ENCODE peak calls at places on chromosome 3, in four cellular contexts. Z is astrocyte, F is lower leg skin, X is foreskin fibroblast. D is an unnamed sample.

GRCh38 chr3:71816757-71817156 is 31.8 kb upstream of the PROK2 start:
- DNase-seq in Z (no peak), F (no peak), X (no peak), D (no peak)

GRCh38 chr3:16529264-16529663 is 15.8 kb upstream of the RFTN1 start:
- DNase-seq in Z (no peak), F (no peak), X (peak; percentile 31), D (no peak)

GRCh38 chr3:39814007-39814406 is 4.6 kb downstream of the MYRIP start:
- DNase-seq in Z (peak; percentile 49), F (no peak), X (peak; percentile 91), D (peak; percentile 4)

GRCh38 chr3:131386429-131386926 is 4.9 kb downstream of the NUDT16 start:
- DNase-seq in Z (no peak), F (peak; percentile 81), X (peak; percentile 48), D (no peak)

GRCh38 chr3:132509506-132509905 is 87.6 kb upstream of the ACKR4 start:
- DNase-seq in Z (no peak), F (no peak), X (no peak), D (no peak)

GRCh38 chr3:188001052-188001567 is 152.8 kb upstream of the LPP start:
- DNase-seq in Z (no peak), F (no peak), X (no peak), D (no peak)

GRCh38 chr3:106566277-106566676 is 697.5 kb upstream of the CBLB start:
- DNase-seq in Z (no peak), F (no peak), X (no peak), D (no peak)

GRCh38 chr3:188133219-188133618 is 20.7 kb upstream of the LPP start:
- DNase-seq in Z (peak; percentile 89), F (no peak), X (peak; percentile 72), D (no peak)

GRCh38 chr3:81497565-81497964 is 263.9 kb downstream of the GBE1 start:
- DNase-seq in Z (no peak), F (no peak), X (peak; percentile 32), D (no peak)

GRCh38 chr3:181210275-181210674 is 220.7 kb upstream of the DNAJC19 start:
- DNase-seq in Z (peak; percentile 11), F (no peak), X (peak; percentile 3), D (peak; percentile 2)

GRCh38 chr3:10383850-10384248 is 62.9 kb upstream of the SEC13 start:
- DNase-seq in Z (no peak), F (no peak), X (no peak), D (no peak)

GRCh38 chr3:107704477-107704876 is 181.7 kb downstream of the BBX start:
- DNase-seq in Z (peak; percentile 52), F (no peak), X (peak; percentile 47), D (peak; percentile 15)

GRCh38 chr3:111070772-111071256 is 802 bp upstream of the NECTIN3 start:
- DNase-seq in Z (no peak), F (peak; percentile 58), X (no peak), D (peak; percentile 76)

GRCh38 chr3:13598926-13599886 is 50.3 kb downstream of the FBLN2 start:
- DNase-seq in Z (no peak), F (no peak), X (peak; percentile 61), D (no peak)

GRCh38 chr3:154718058-154718457 is 288.1 kb upstream of the GPR149 start:
- DNase-seq in Z (no peak), F (no peak), X (no peak), D (no peak)

GRCh38 chr3:102248981-102249705 is 185.7 kb upstream of the ZPLD1 start:
- DNase-seq in Z (no peak), F (no peak), X (peak; percentile 34), D (no peak)

GRCh38 chr3:179146911-179147570 is 1.1 kb upstream of the PIK3CA start:
- DNase-seq in Z (peak; percentile 48), F (peak; percentile 33), X (peak; percentile 82), D (peak; percentile 77)

DNA sequence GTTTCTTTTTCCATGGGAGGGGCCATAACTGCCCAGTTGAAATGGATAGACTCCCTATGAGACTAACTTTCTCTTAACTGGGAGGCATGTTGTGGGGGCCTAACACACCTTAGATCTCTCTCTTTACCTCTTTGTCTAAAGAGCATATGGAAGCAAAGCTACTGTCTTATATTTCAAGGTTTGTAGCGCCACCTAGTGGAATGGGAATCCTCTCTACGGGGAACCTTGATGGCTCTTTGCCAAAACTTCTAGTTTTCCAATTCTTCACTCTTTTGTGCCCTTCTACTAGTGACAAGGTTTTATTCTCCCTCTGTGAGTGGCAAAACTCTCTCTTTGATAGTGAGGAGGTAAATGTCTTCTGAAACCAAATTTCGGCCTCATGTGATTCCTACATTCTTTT is 1030.4 kb upstream of the CADM2 start:
- DNase-seq in Z (no peak), F (no peak), X (peak; percentile 13), D (no peak)
- TF ChIP-seq CTCF in Z (peak; percentile 20), F (no peak), X (no peak), D (peak; percentile 59)

GRCh38 chr3:84547971-84548970 is 410.5 kb upstream of the CADM2 start:
- DNase-seq in Z (no peak), F (no peak), X (peak; percentile 4), D (peak; percentile 2)
- TF ChIP-seq CTCF in Z (peak; percentile 40), F (no peak), X (no peak), D (peak; percentile 54)

DNA sequence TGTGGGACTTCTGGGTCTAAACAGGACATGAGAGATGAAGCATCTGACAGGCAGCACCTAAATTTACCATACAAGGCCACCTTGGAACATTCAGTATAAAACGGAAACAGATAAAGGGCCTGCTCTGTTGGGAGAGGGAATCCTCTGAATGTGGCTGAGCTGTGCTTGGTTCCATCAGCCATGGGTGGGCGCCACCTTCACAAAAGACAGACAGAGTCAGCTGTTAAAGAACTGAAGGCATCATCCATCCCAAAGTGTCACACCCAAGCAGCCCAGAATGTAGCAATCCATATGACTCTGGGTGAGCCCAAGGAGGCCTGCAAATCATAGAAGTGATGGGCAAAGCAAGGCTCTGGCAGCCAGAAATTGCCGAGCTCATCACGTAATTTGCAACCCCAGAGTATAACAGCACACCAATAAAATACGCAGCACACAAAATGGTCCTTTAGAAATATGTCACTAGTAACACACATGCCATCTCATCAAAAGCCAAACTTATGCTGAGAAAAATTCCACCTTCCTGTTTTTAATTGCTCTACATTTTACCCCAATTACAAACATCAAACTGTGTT is 24.8 kb upstream of the RBP1 start:
- DNase-seq in Z (no peak), F (no peak), X (no peak), D (no peak)
- TF ChIP-seq CTCF in Z (peak; percentile 20), F (no peak), X (no peak), D (no peak)

GRCh38 chr3:184513276-184514150 is 48.1 kb upstream of the EPHB3 start:
- DNase-seq in Z (peak; percentile 42), F (peak; percentile 81), X (peak; percentile 92), D (peak; percentile 56)
- TF ChIP-seq CTCF in Z (peak; percentile 67), F (no peak), X (peak; percentile 69), D (peak; percentile 91)

DNA sequence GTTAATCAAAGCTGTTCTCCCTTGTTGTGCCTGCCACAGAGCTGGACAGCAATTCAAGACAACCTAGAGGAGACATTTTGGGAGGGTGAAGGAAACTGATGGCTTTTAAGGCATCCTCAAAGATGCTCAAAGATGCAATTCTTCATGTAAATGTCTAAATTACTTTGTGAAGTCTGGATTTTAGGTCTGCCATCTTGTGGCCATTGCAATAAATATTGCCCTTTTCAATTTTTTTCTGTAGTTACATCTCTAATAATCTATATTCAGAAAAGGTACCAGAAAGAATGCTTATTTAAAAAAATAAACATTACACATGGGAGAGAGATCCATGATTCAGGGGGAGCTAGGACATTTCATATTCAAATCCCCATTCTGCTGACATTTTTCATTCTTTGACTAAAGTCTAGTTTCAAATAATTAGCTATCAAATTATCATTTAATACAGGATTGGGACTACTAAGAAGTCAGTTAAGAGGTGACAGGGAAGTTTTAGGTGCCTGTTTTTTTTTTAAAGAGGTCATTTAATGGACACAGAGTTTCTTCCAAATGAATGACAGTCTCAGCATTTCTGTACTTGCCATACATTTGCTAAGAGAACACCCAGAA is 259.8 kb upstream of the WNT5A start:
- DNase-seq in Z (no peak), F (no peak), X (peak; percentile 54), D (no peak)
- TF ChIP-seq CTCF in Z (peak; percentile 51), F (no peak), X (peak; percentile 33), D (peak; percentile 78)

DNA sequence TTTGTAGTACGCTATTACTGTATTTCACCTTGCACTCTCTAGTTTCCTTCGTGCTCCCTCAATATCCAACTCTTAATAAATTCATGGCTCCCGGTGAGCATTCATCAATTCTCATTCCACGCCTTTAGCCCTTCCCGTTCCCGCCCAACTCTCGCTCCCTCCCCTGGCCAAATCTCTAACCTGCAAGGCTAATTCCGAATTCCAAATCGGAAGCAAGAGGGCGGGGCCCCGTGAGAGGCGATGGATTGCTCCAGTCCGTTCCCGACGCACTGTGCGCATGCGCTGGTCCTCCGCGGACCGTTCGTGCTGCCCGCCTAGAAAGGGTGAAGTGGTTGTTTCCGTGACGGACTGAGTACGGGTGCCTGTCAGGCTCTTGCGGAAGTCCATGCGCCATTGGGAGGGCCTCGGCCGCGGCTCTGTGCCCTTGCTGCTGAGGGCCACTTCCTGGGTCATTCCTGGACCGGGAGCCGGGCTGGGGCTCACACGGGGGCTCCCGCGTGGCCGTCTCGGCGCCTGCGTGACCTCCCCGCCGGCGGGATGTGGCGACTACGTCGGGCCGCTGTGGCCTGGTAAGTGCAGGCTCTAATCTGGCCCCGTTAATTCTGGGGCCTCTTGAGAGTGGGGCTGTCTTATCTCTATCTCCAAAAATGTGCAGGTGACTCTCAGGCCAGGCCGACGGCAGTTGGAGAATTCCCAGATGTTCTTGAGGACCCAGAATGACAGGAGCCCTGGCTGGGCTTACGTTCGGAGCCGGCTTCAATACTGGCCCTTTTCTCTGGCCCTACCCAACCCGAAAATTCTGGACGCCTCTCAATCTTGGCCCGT is at the start of gene OPA1:
- DNase-seq in Z (peak; percentile 98), F (peak; percentile 95), X (peak; percentile 100), D (peak; percentile 99)
- TF ChIP-seq CTCF in Z (no peak), F (no peak), X (peak; percentile 20), D (peak; percentile 50)

DNA sequence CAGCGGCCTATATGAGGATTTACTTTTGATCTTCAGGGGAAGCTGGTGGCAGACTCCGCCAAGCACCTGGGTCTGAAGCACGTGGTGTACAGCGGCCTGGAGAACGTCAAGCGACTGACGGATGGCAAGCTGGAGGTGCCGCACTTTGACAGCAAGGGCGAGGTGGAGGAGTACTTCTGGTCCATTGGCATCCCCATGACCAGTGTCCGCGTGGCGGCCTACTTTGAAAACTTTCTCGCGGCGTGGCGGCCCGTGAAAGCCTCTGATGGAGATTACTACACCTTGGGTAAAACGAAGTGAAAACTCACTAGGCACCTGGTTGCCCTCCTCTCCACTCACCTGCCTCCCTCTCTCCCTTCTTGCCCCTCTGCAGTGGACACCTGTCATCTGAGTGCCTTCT is 33.8 kb upstream of the TRA2B start:
- DNase-seq in Z (no peak), F (no peak), X (no peak), D (no peak)
- TF ChIP-seq CTCF in Z (no peak), F (no peak), X (no peak), D (no peak)

D was measured in HFFc6.